ENCODE peak calls at places on chromosomes 11 and 22, in four cellular contexts. N is HEK293T, T is GM12878, E is HepG2. D is an unnamed sample.

GRCh38 chr11:119205080-119205479 is 1.1 kb upstream of the CBL start:
- DNase-seq in N (no peak), E (no peak), T (no peak), D (peak; percentile 22)

GRCh38 chr11:93614111-93614784 is 47.2 kb upstream of the CEP295 start:
- DNase-seq in N (peak; percentile 54), E (peak; percentile 63), T (no peak), D (peak; percentile 62)

GRCh38 chr11:72616655-72617054 is 57.6 kb downstream of the PDE2A start:
- DNase-seq in T (no peak), E (no peak), N (no peak), D (no peak)

GRCh38 chr11:19499999-19500398 is 212.6 kb upstream of the NAV2 start:
- DNase-seq in E (no peak), N (no peak), T (no peak), D (no peak)

GRCh38 chr22:45506961-45507360 is 4.3 kb downstream of the FBLN1 start:
- DNase-seq in E (no peak), N (no peak), T (no peak), D (no peak)

GRCh38 chr22:40485813-40486610 is 115.6 kb downstream of the SGSM3 start:
- DNase-seq in T (no peak), N (no peak), E (no peak), D (no peak)

GRCh38 chr11:69642549-69642912 is 1.6 kb downstream of the CCND1 start:
- DNase-seq in E (no peak), T (no peak), N (no peak), D (peak; percentile 55)

GRCh38 chr11:77090373-77091111 is 12.1 kb upstream of the OMP start:
- DNase-seq in N (no peak), T (no peak), E (no peak), D (no peak)

GRCh38 chr11:94849836-94850235 is 81.7 kb downstream of the AMOTL1 start:
- DNase-seq in T (no peak), E (no peak), N (no peak), D (no peak)

GRCh38 chr11:62542750-62543567 is 3.6 kb downstream of the AHNAK start:
- DNase-seq in E (no peak), T (peak; percentile 51), N (peak; percentile 85), D (peak; percentile 83)

GRCh38 chr11:64766881-64767280 is 7.1 kb upstream of the PYGM start:
- DNase-seq in E (no peak), T (no peak), N (no peak), D (no peak)

GRCh38 chr22:50684501-50684900 is 11.9 kb downstream of the SHANK3 start:
- DNase-seq in E (no peak), N (no peak), T (no peak), D (no peak)

GRCh38 chr11:4430060-4430459 is 19.0 kb upstream of the OR52K2 start:
- DNase-seq in T (no peak), E (no peak), N (no peak), D (no peak)

GRCh38 chr22:29095459-29095858 is 22.6 kb downstream of the KREMEN1 start:
- DNase-seq in E (peak; percentile 84), T (no peak), N (no peak), D (no peak)

GRCh38 chr11:127627629-127628462 is 627.3 kb upstream of the KIRREL3 start:
- DNase-seq in E (no peak), T (no peak), N (no peak), D (no peak)

GRCh38 chr11:77072851-77073327 is 6.1 kb downstream of the CAPN5 start:
- DNase-seq in E (no peak), N (no peak), T (no peak), D (no peak)

GRCh38 chr11:9264381-9265210 is 554 bp downstream of the DENND5A start:
- DNase-seq in T (no peak), E (no peak), N (peak; percentile 27), D (peak; percentile 71)

GRCh38 chr11:57359896-57360690 is 20.9 kb downstream of the PRG3 start:
- DNase-seq in T (no peak), N (no peak), E (no peak), D (no peak)

GRCh38 chr22:48744283-48744641 is 1083.4 kb downstream of the BRD1 start:
- DNase-seq in E (no peak), T (no peak), N (no peak), D (no peak)

GRCh38 chr11:44609028-44609782 is 43.7 kb downstream of the CD82 start:
- DNase-seq in T (peak; percentile 92), N (no peak), E (no peak), D (no peak)

GRCh38 chr11:12057299-12057980 is 49.0 kb upstream of the DKK3 start:
- DNase-seq in N (no peak), T (no peak), E (no peak), D (no peak)

GRCh38 chr22:39463931-39464390 is 7.1 kb downstream of the MGAT3 start:
- DNase-seq in T (no peak), N (no peak), E (no peak), D (no peak)

GRCh38 chr22:23722168-23722567 is 28.7 kb downstream of the ZNF70 start:
- DNase-seq in N (no peak), T (no peak), E (no peak), D (no peak)

GRCh38 chr11:15775051-15775541 is 581.2 kb downstream of the SOX6 start:
- DNase-seq in T (no peak), E (no peak), N (no peak), D (no peak)

GRCh38 chr11:15775797-15776196 is 580.5 kb downstream of the SOX6 start:
- DNase-seq in E (no peak), N (no peak), T (no peak), D (no peak)

GRCh38 chr11:15770798-15771414 is 585.4 kb downstream of the SOX6 start:
- DNase-seq in N (peak; percentile 67), T (no peak), E (peak; percentile 25), D (peak; percentile 61)

GRCh38 chr11:15774021-15774862 is 582.1 kb downstream of the SOX6 start:
- DNase-seq in E (no peak), T (no peak), N (no peak), D (no peak)

DNA sequence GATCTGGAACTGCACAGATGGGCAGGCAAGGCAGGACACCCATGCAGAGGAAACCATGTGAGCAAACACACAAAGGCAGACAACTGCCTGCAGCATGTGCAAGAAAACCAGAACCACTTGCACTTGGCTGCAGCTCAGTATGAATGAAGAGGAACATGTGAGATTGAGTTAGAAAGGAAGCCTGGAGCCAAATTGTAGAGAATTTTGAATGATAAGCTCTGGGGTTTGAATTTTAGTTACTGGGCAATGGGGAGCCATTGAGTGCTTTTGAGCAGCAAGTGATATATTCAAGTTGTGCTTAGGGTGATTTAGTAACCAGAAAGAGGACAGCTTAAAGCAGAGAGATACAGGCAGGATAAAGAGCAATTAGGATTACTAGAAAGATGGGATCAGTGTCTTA is 583.3 kb downstream of the SOX6 start:
- DNase-seq in T (no peak), N (no peak), E (no peak), D (no peak)
- TF ChIP-seq TARDBP in T (no peak), N (no peak), E (no peak), D (no peak)

GRCh38 chr11:24295360-24295759 is 201.5 kb upstream of the LUZP2 start:
- DNase-seq in T (no peak), N (no peak), E (no peak), D (no peak)

GRCh38 chr11:24298126-24298525 is 198.7 kb upstream of the LUZP2 start:
- DNase-seq in N (no peak), E (no peak), T (no peak), D (no peak)

GRCh38 chr11:24289301-24289700 is 207.6 kb upstream of the LUZP2 start:
- DNase-seq in N (no peak), E (no peak), T (no peak), D (no peak)

DNA sequence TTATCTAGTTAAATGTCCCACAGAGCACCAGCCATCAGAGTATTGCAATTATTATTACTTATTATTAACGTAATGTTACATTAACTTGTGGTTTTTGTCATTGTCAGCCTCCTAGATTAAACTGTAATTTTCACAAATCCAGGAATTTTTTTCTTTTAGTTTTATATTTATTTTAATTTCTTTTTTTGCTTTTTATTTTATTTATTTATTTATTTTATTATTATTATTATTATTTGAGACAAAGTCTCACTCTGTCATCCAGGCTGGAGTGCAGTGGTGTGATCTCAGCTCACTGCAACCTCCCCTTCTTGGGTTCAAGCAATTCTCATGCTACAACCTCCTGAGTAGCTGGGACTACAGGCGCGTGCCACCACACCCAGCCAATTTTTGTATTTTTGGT is 202.9 kb upstream of the LUZP2 start:
- DNase-seq in E (no peak), N (no peak), T (no peak), D (no peak)
- TF ChIP-seq TARDBP in E (no peak), N (no peak), T (no peak), D (no peak)

GRCh38 chr11:110090466-110091026 is 2.6 kb upstream of the ZC3H12C start:
- DNase-seq in T (no peak), E (no peak), N (no peak), D (no peak)

GRCh38 chr11:110089617-110090282 is 3.4 kb upstream of the ZC3H12C start:
- DNase-seq in N (no peak), E (no peak), T (no peak), D (no peak)

GRCh38 chr11:110092577-110093406 is at the start of gene ZC3H12C:
- DNase-seq in T (no peak), E (peak; percentile 84), N (peak; percentile 77), D (peak; percentile 80)

GRCh38 chr11:110093407-110094297 is 460 bp downstream of the ZC3H12C start:
- DNase-seq in E (peak; percentile 11), N (peak; percentile 46), T (no peak), D (peak; percentile 25)

DNA sequence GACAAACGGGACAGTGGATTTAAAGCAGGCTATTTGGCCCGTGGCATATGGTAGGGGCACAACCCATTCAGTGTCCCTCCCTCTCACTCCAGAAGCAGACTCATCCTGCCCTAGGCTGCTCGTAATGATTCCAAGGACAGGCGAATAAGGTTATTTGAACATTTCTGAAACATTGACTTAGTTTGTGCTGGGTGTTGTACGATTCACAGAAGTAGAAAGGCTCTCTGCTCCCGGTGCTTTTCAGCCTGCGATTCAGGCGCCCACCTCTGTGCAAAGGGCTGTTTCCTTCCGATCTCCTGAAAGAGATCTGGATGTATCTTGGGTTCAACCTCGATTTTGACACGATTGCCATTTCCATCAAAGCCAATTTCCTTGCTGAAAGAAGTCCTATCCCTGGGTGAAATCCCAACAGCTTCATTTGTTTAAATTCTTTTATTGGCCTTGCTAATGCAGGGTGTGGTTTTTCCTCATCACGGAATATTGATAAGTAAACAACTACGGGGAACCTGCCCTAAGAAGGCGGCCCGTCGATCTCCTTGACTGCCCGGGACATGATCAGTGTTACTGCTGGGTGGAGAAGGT is 1.1 kb upstream of the ZC3H12C start:
- DNase-seq in T (no peak), E (peak; percentile 7), N (peak; percentile 17), D (no peak)
- TF ChIP-seq TARDBP in T (no peak), E (no peak), N (no peak), D (no peak)

GRCh38 chr11:35555238-35555887 is 29.9 kb upstream of the PAMR1 start:
- DNase-seq in T (no peak), N (no peak), E (no peak), D (no peak)

GRCh38 chr11:35550374-35551036 is 25.1 kb upstream of the PAMR1 start:
- DNase-seq in N (no peak), T (no peak), E (no peak), D (no peak)

GRCh38 chr11:35554491-35555237 is 29.2 kb upstream of the PAMR1 start:
- DNase-seq in E (no peak), T (no peak), N (peak; percentile 27), D (no peak)

GRCh38 chr11:35553021-35553420 is 27.6 kb upstream of the PAMR1 start:
- DNase-seq in E (no peak), N (no peak), T (no peak), D (no peak)

DNA sequence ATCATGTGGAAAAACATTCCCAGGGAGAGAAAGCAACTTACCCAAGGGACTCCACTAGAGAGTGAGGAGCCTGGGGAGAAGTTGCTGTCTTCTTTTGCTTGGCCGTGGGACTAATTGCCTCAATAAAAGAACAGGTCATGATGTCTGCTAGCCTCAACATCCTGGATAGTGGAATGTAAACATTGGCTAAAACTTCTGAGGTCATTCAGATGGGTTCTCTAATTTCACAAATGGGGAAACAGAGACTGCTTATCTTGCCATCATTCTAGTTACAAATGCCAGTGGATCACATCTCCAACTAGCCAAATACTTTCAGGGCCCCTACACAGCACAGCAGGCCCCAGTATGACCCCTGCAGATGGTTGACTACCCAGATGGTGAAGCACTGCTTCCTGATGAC is 28.4 kb upstream of the PAMR1 start:
- DNase-seq in T (no peak), E (no peak), N (no peak), D (no peak)
- TF ChIP-seq TARDBP in T (no peak), E (no peak), N (no peak), D (no peak)

D was measured in K562.